ENCODE peak calls at places on chromosomes 3 and 15, in eight cellular contexts. W is GM23338, N is HCT116, V is HepG2, S is hepatocyte, X is GM12878, M is neural progenitor cell, T is DND-41. K is an unnamed sample. For H3K4me1, the result is how much of the 10 kb centered on the place peaks cover.

GRCh38 chr3:177427096-177427495 is 229.8 kb upstream of the TBL1XR1 start:
- DNase-seq in W (no peak), N (no peak), V (no peak), S (no peak), X (peak), M (no peak), T (peak), K (no peak)

GRCh38 chr15:27341780-27342343 is 370.9 kb downstream of the GABRG3 start:
- DNase-seq in W (no peak), N (no peak), V (no peak), S (no peak), X (no peak), M (no peak), T (no peak), K (no peak)

GRCh38 chr15:33656090-33656670 is 312.1 kb upstream of the CHRM5 start:
- DNase-seq in W (no peak), N (no peak), V (no peak), S (no peak), X (no peak), M (no peak), T (no peak), K (no peak)

GRCh38 chr15:27396997-27397396 is 426.0 kb downstream of the GABRG3 start:
- DNase-seq in W (no peak), N (no peak), V (no peak), S (no peak), X (no peak), M (no peak), T (no peak), K (no peak)

GRCh38 chr3:111315911-111316310 is 226.1 kb upstream of the CD96 start:
- DNase-seq in W (no peak), N (no peak), V (no peak), S (no peak), X (no peak), M (no peak), T (no peak), K (no peak)

GRCh38 chr15:95713315-95713714 is 617.2 kb upstream of the NR2F2 start:
- DNase-seq in W (no peak), N (no peak), V (no peak), S (no peak), X (no peak), M (no peak), T (no peak), K (no peak)

GRCh38 chr15:61199681-61200080 is 29.4 kb downstream of the RORA start:
- DNase-seq in W (no peak), N (no peak), V (no peak), S (no peak), X (no peak), M (no peak), T (no peak), K (no peak)

GRCh38 chr3:32815812-32816438 is 1.9 kb upstream of the TRIM71 start:
- DNase-seq in W (no peak), N (no peak), V (no peak), S (peak), X (no peak), M (peak), T (no peak), K (no peak)

GRCh38 chr3:124648551-124648950 is 81.7 kb upstream of the UMPS start:
- DNase-seq in W (peak), N (no peak), V (no peak), S (no peak), X (no peak), M (peak), T (no peak), K (no peak)

GRCh38 chr15:39302936-39303335 is 277.9 kb upstream of the THBS1 start:
- DNase-seq in W (no peak), N (no peak), V (no peak), S (no peak), X (no peak), M (no peak), T (no peak), K (no peak)

GRCh38 chr15:88480981-88481380 is 13.5 kb downstream of the MRPS11 start:
- DNase-seq in W (no peak), N (no peak), V (no peak), S (no peak), X (no peak), M (no peak), T (no peak), K (no peak)

GRCh38 chr15:31474059-31474868 is 147.6 kb downstream of the KLF13 start:
- DNase-seq in W (no peak), N (no peak), V (no peak), S (no peak), X (no peak), M (no peak), T (no peak), K (no peak)

GRCh38 chr15:63048115-63048985 is 5.8 kb downstream of the TPM1 start:
- DNase-seq in W (peak), N (peak), V (peak), S (peak), X (peak), M (peak), T (peak), K (peak)

GRCh38 chr3:176814252-176814651 is 383.0 kb downstream of the TBL1XR1 start:
- DNase-seq in W (peak), N (peak), V (peak), S (peak), X (no peak), M (peak), T (peak), K (no peak)

GRCh38 chr15:38275951-38276350 is 23.3 kb downstream of the SPRED1 start:
- DNase-seq in W (no peak), N (no peak), V (no peak), S (no peak), X (no peak), M (no peak), T (no peak), K (no peak)

GRCh38 chr15:38464675-38465074 is 10.7 kb downstream of the FAM98B start:
- DNase-seq in W (no peak), N (no peak), V (no peak), S (no peak), X (no peak), M (no peak), T (no peak), K (no peak)

GRCh38 chr3:169675091-169675490 is 11.6 kb upstream of the MECOM start:
- DNase-seq in W (no peak), N (no peak), V (no peak), S (no peak), X (no peak), M (no peak), T (no peak), K (no peak)

GRCh38 chr3:58074997-58075396 is 66.8 kb downstream of the FLNB start:
- DNase-seq in W (no peak), N (no peak), V (no peak), S (no peak), X (no peak), M (no peak), T (peak), K (no peak)

DNA sequence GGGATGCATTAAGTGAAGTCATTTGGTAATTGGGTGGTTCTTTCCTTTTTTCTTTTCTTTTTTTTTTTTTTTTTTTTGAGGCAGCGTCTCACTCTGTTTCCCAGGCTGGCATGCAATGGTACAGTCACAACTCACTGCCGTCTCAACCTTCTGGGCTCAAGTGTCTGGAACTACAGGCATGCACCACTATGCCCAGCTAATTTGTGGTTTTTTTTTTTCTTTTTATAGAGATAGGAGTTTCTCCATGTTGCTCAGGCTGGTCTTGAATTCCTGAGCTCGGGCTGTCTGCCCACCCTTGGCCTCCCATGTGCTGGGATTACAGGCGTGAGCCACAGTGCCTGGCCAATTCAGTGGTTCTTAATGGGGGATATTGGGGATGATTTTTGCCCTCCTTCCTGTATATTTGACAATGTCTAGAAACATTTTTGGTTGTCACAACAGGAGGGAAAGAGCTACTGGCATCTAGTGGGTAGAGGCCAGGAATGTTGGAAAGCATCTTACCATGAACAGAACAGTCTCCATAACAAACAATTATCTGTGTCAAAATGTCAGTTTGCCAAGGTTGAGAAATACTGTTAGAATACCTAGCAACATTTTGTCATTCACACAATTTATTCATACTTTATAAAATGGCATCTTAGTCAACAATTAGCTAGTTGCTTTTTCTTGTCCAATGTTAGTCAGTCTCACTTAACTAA is 79.4 kb upstream of the CNTN3 start:
- DNase-seq in W (no peak), N (no peak), V (no peak), S (no peak), X (no peak), M (no peak), T (no peak), K (no peak)
- H3K4me3 ChIP-seq in W (no peak), N (no peak), V (no peak), S (no peak), X (no peak), M (no peak), T (no peak), K (no peak)

DNA sequence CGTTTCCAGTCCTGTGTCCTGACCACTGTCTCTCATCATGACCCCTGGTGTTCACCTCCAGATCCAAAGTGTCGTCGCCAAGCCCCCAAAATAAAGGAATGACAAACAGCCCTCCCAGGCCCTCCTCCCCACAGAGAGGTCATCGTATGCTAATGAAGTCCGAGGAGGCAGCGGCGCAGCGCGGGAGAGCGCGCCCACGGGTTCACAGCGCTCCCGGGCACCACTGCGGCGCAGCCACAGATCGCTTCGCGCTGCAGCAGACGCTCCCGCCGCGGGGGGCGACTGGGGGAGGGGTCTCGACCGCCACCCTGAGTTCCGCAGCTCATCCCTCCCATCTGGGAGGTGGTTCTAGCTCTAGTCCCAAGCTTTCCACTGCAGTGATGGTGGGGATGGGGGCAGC is 1.3 kb downstream of the DGKG start:
- DNase-seq in W (peak), N (no peak), V (no peak), S (no peak), X (no peak), M (peak), T (no peak), K (no peak)
- TF ChIP-seq EZH2 in W (no peak), N (no peak), V (no peak), S (no peak), X (no peak), M (no peak), T (no peak), K (no peak)

DNA sequence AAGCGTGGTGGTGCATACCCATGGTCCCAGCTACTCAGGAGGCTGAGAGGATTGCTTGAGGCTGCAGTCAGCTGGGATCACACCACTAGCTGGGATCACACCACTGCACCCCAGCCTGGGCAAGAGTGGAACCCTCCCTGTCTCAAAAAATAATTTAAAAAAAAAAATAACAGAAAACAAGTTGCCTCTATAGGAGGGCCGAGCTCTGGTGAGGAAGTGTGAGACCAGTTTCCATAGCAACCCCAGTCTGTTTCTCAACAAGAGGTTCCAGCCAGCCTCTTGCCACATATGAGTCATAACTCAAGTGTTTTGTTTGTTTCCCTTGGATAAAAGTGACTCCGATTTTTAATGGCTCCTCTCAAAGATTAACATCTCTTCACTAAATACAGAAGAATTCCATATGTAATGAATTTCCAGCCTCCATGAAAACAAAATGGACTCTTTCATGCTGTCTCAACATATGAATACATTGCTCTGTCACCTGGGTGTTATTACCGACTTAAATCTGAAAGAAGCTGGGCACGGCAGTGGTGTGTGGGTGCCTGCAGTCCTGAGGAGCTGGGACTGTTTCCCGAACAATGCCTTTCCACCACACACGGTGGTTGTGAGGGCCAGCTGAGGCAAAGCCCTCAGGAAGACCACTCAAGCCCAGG is 19.7 kb downstream of the TMEM43 start:
- DNase-seq in W (peak), N (peak), V (peak), S (peak), X (peak), M (no peak), T (peak), K (peak)
- H3K4me1 ChIP-seq in W (under half), N (under half), V (under half), S (under half), X (under half), M (under half), T (under half), K (under half)

DNA sequence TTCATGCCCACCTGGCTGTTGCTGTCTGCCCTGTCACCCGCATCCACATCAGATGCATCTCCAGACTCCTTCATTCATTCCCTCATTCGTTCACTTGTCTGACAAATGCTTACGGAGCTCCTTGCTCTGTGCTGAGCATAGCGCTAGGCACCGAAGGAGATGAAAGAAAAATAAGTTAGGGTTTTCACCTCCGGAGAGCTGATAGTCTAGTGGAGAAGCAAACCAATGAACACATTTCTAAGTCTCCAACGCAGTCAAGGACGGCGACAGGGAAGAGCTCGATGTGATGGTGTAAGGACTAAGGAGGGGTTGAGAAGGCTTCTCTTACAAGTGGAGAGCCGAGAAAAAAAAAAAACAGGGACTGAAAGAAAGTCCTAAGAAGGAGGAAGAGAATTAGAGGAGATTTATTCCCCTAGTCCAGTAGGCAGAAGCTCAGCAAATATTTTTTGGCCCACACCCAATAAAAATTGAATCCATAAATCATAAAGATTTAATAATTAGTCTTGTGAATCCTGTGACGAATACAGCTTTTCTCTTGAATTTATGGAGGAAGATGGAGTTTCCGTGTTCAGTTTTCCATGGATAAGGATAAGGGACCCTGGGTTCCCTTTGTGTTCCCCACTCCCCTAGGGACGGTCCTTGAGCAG is 127.2 kb upstream of the DLG1 start:
- DNase-seq in W (no peak), N (no peak), V (no peak), S (no peak), X (no peak), M (no peak), T (no peak), K (no peak)
- H3K4me3 ChIP-seq in W (no peak), N (no peak), V (no peak), S (no peak), X (no peak), M (no peak), T (no peak), K (no peak)

GRCh38 chr3:132034486-132035464 is at the start of gene CPNE4:
- DNase-seq in W (peak), N (peak), V (peak), S (peak), X (no peak), M (peak), T (peak), K (peak)
- TF ChIP-seq EZH2 in W (no peak), N (no peak), V (no peak), S (peak), X (no peak), M (no peak), T (no peak), K (peak)

DNA sequence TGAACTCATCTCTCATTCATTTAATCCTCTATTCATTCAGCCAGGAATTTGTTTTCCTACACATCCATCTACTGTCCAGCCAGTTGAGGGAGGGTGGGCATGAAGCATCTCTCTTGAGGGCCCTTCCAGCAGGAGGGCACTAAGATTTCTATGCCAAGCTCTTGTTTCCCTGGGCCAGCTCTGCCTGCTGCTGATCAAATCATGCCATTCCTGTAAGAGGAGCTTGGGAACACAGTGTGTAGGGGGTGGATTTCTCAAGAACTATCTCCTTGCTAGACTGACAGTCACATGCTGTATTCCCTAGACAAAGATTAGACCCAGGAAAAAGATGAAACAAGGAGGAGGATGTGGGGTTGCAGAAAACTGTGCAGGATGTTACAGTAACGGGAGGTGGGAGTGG is 71.4 kb downstream of the TIGIT start:
- DNase-seq in W (no peak), N (no peak), V (no peak), S (no peak), X (no peak), M (peak), T (no peak), K (no peak)
- H3K4me1 ChIP-seq in W (under half), N (under half), V (under half), S (under half), X (under half), M (under half), T (under half), K (under half)

GRCh38 chr3:154062513-154062912 is 58.7 kb upstream of the ARHGEF26 start:
- DNase-seq in W (peak), N (no peak), V (no peak), S (no peak), X (no peak), M (no peak), T (no peak), K (no peak)

GRCh38 chr3:154060606-154061380 is 60.4 kb upstream of the ARHGEF26 start:
- DNase-seq in W (peak), N (no peak), V (no peak), S (peak), X (no peak), M (no peak), T (no peak), K (no peak)

DNA sequence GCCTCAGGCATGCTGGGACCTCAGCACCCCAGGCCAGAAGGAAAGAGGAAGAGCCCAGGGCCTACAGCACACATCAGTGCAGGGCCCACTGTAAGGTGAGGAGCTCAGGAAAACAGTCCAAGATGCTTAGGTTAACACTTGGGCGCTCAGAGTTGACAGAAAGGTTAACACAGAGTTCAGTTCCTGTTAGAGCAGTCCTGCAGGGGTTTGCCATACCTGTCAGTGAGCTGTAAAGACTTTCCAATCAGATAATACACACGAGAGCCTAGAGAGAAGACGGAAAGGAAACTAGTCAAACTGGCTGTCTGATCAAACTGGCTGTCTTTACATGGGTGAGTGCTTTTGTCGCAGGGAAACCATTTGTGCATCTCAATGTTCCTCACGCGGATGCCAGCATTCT is 61.4 kb upstream of the ARHGEF26 start:
- DNase-seq in W (peak), N (no peak), V (no peak), S (peak), X (no peak), M (no peak), T (no peak), K (no peak)
- H3K4me3 ChIP-seq in W (no peak), N (no peak), V (no peak), S (no peak), X (no peak), M (no peak), T (no peak), K (no peak)

GRCh38 chr3:146250449-146251382 is at the start of gene PLSCR4:
- DNase-seq in W (peak), N (peak), V (no peak), S (peak), X (no peak), M (peak), T (no peak), K (no peak)
- TF ChIP-seq EZH2 in W (no peak), N (no peak), V (no peak), S (no peak), X (no peak), M (peak), T (no peak), K (no peak)

GRCh38 chr3:189911001-189911400 is 209.7 kb downstream of the P3H2 start:
- DNase-seq in W (no peak), N (no peak), V (no peak), S (no peak), X (no peak), M (no peak), T (no peak), K (no peak)
- H3K4me1 ChIP-seq in W (under half), N (under half), V (under half), S (under half), X (under half), M (under half), T (under half), K (half or more)